ENCODE peak calls at places on chromosomes 4 and X, in nine cellular contexts. S is WERI-Rb-1; V is tibial nerve; T is A673; U is activated T-helper 1 cell treated with Interleukin-2 at 50 U/mL for 16 hours; E is fibroblast of mammary gland; M is effector CD4-positive, alpha-beta T cell; B is AG04449; L is cerebellum. N is an unnamed sample.

GRCh38 chr4:148162554-148162953 is 279.7 kb downstream of the NR3C2 start:
- DNase-seq in S (no peak), V (no peak), T (no peak), U (no peak), E (no peak), M (no peak), B (no peak), L (no peak), N (no peak)

GRCh38 chr4:92175250-92175649 is 128.5 kb upstream of the GRID2 start:
- DNase-seq in S (no peak), V (no peak), T (no peak), U (no peak), E (no peak), M (no peak), B (no peak), L (no peak), N (peak; percentile 16)

GRCh38 chrX:100731441-100732281 is at the start of gene SYTL4:
- DNase-seq in S (peak; percentile 69), V (peak; percentile 28), T (peak; percentile 8), U (no peak), E (peak; percentile 9), M (no peak), B (no peak), L (no peak), N (peak; percentile 82)

GRCh38 chr4:477686-478085 is 21.3 kb downstream of the ZNF721 start:
- DNase-seq in S (no peak), V (no peak), T (no peak), U (no peak), E (no peak), M (no peak), B (no peak), L (no peak), N (no peak)

GRCh38 chr4:79290376-79290775 is 35.5 kb downstream of the NAA11 start:
- DNase-seq in S (no peak), V (no peak), T (no peak), U (no peak), E (no peak), M (no peak), B (no peak), L (peak; percentile 48), N (peak; percentile 8)

GRCh38 chr4:35252866-35253265 is 991.4 kb downstream of the ARAP2 start:
- DNase-seq in S (no peak), V (no peak), T (no peak), U (no peak), E (no peak), M (no peak), B (no peak), L (no peak), N (no peak)

GRCh38 chr4:152992027-152992426 is 55.9 kb downstream of the FHDC1 start:
- DNase-seq in S (no peak), V (no peak), T (no peak), U (no peak), E (no peak), M (no peak), B (no peak), L (no peak), N (peak; percentile 52)

GRCh38 chr4:83115000-83115399 is 471 bp upstream of the PLAC8 start:
- DNase-seq in S (no peak), V (no peak), T (no peak), U (no peak), E (peak; percentile 45), M (no peak), B (no peak), L (no peak), N (no peak)

GRCh38 chrX:108439434-108439883 is at the start of gene COL4A5:
- DNase-seq in S (no peak), V (no peak), T (peak; percentile 67), U (no peak), E (peak; percentile 80), M (no peak), B (peak; percentile 36), L (no peak), N (peak; percentile 96)

GRCh38 chr4:147674496-147674895 is 9.5 kb downstream of the PRMT9 start:
- DNase-seq in S (no peak), V (no peak), T (no peak), U (no peak), E (peak; percentile 46), M (no peak), B (no peak), L (no peak), N (peak; percentile 43)

GRCh38 chr4:25915359-25915716 is 1.3 kb downstream of the SMIM20 start:
- DNase-seq in S (peak; percentile 30), V (no peak), T (no peak), U (no peak), E (peak; percentile 86), M (no peak), B (no peak), L (no peak), N (peak; percentile 65)

GRCh38 chr4:140000232-140000631 is 153.8 kb downstream of the MAML3 start:
- DNase-seq in S (no peak), V (no peak), T (no peak), U (no peak), E (no peak), M (no peak), B (no peak), L (no peak), N (no peak)

GRCh38 chrX:17967888-17968287 is 106.8 kb upstream of the RAI2 start:
- DNase-seq in S (no peak), V (no peak), T (no peak), U (no peak), E (no peak), M (no peak), B (no peak), L (no peak), N (peak; percentile 91)

GRCh38 chrX:25206761-25207160 is 191.0 kb upstream of the ARX start:
- DNase-seq in S (no peak), V (no peak), T (peak; percentile 7), U (no peak), E (no peak), M (no peak), B (no peak), L (no peak), N (peak; percentile 27)

GRCh38 chr4:85402371-85402770 is 72.6 kb upstream of the ARHGAP24 start:
- DNase-seq in S (no peak), V (no peak), T (peak; percentile 2), U (no peak), E (peak; percentile 95), M (no peak), B (peak; percentile 41), L (no peak), N (no peak)

GRCh38 chr4:19823781-19824180 is 427.9 kb upstream of the SLIT2 start:
- DNase-seq in S (no peak), V (no peak), T (no peak), U (no peak), E (no peak), M (no peak), B (no peak), L (no peak), N (no peak)

GRCh38 chr4:83498187-83498586 is 13.3 kb upstream of the ABRAXAS1 start:
- DNase-seq in S (no peak), V (no peak), T (no peak), U (no peak), E (no peak), M (no peak), B (no peak), L (no peak), N (no peak)

GRCh38 chrX:31255310-31256033 is 183.6 kb upstream of the FTHL17 start:
- DNase-seq in S (no peak), V (no peak), T (no peak), U (no peak), E (no peak), M (no peak), B (no peak), L (no peak), N (no peak)

GRCh38 chr4:71526626-71527406 is 188.0 kb downstream of the SLC4A4 start:
- DNase-seq in S (peak; percentile 9), V (no peak), T (no peak), U (no peak), E (no peak), M (no peak), B (no peak), L (no peak), N (no peak)

GRCh38 chr4:41865981-41866798 is 69.0 kb upstream of the TMEM33 start:
- DNase-seq in S (no peak), V (no peak), T (no peak), U (no peak), E (no peak), M (no peak), B (no peak), L (no peak), N (no peak)

GRCh38 chrX:47380268-47380667 is 9.9 kb downstream of the ZNF157 start:
- DNase-seq in S (no peak), V (no peak), T (no peak), U (peak; percentile 49), E (peak; percentile 15), M (peak; percentile 62), B (peak; percentile 0), L (no peak), N (no peak)

GRCh38 chr4:16852644-16853043 is 45.8 kb downstream of the LDB2 start:
- DNase-seq in S (no peak), V (no peak), T (no peak), U (no peak), E (no peak), M (no peak), B (no peak), L (no peak), N (no peak)

GRCh38 chr4:119598521-119598920 is 30.1 kb downstream of the PDE5A start:
- DNase-seq in S (no peak), V (no peak), T (no peak), U (no peak), E (no peak), M (no peak), B (no peak), L (no peak), N (peak; percentile 59)

GRCh38 chrX:84187501-84188319 is at the start of gene RPS6KA6:
- DNase-seq in S (peak; percentile 22), V (no peak), T (no peak), U (no peak), E (peak; percentile 30), M (no peak), B (no peak), L (peak; percentile 16), N (peak; percentile 76)

GRCh38 chr4:3365326-3365725 is 72.5 kb downstream of the RGS12 start:
- DNase-seq in S (no peak), V (no peak), T (no peak), U (no peak), E (no peak), M (no peak), B (no peak), L (no peak), N (no peak)

GRCh38 chrX:33726281-33727160 is 405.6 kb downstream of the FAM47A start:
- DNase-seq in S (no peak), V (no peak), T (no peak), U (no peak), E (no peak), M (no peak), B (no peak), L (no peak), N (peak; percentile 23)

GRCh38 chrX:50881028-50881427 is 29.5 kb upstream of the BMP15 start:
- DNase-seq in S (no peak), V (no peak), T (no peak), U (no peak), E (no peak), M (no peak), B (no peak), L (no peak), N (no peak)

GRCh38 chr4:152536545-152537182 is 772 bp upstream of the FBXW7 start:
- DNase-seq in S (no peak), V (no peak), T (peak; percentile 60), U (no peak), E (peak; percentile 45), M (peak; percentile 61), B (no peak), L (peak; percentile 24), N (peak; percentile 70)

GRCh38 chr4:184215709-184216328 is 1.9 kb downstream of the ENPP6 start:
- DNase-seq in S (peak; percentile 37), V (no peak), T (no peak), U (no peak), E (no peak), M (no peak), B (no peak), L (no peak), N (no peak)

GRCh38 chr4:10028910-10029309 is 7.6 kb upstream of the SLC2A9 start:
- DNase-seq in S (no peak), V (no peak), T (no peak), U (no peak), E (peak; percentile 38), M (no peak), B (no peak), L (no peak), N (peak; percentile 5)

GRCh38 chr4:7422098-7422897 is 12.4 kb downstream of the PSAPL1 start:
- DNase-seq in S (peak; percentile 6), V (no peak), T (no peak), U (no peak), E (no peak), M (no peak), B (no peak), L (no peak), N (no peak)

N was measured in NCI-H69.